ENCODE peak calls at places on chromosomes 4 and X, in ten cellular contexts. Y is central memory CD8-positive, alpha-beta T cell; Q is NCI-H146; T is SK-N-MC; J is foreskin keratinocyte; K is neural progenitor cell; L is NCI-H1930; S is heart left ventricle; A is iPS-NIHi11; X is NCI-H1417 treated with DMSO at 0.1 percent for 48 hours. B is an unnamed sample.

GRCh38 chr4:2045518-2045951 is 13.6 kb upstream of the NAT8L start:
- DNase-seq in X (no peak), Q (no peak), L (no peak), S (no peak), A (no peak), J (no peak), K (no peak), Y (no peak), T (no peak), B (no peak)

GRCh38 chrX:47176101-47176740 is 17.4 kb upstream of the UBA1 start:
- DNase-seq in Y (no peak), X (no peak), Q (no peak), S (peak), J (no peak), L (no peak), A (no peak), T (no peak), K (no peak), B (no peak)

GRCh38 chr4:8741513-8742226 is 130.0 kb downstream of the HMX1 start:
- DNase-seq in S (no peak), X (no peak), Y (no peak), L (no peak), K (no peak), J (no peak), T (no peak), A (no peak), Q (no peak), B (no peak)

GRCh38 chr4:73589261-73589847 is 30.9 kb downstream of the RASSF6 start:
- DNase-seq in Y (no peak), A (no peak), S (no peak), X (no peak), T (no peak), L (peak), K (no peak), Q (peak), J (peak), B (peak)

GRCh38 chrX:102138064-102138463 is 4.2 kb downstream of the TCEAL6 start:
- DNase-seq in L (no peak), Q (no peak), T (no peak), J (no peak), X (no peak), S (no peak), K (no peak), A (no peak), Y (no peak), B (no peak)

GRCh38 chrX:149037301-149037700 is 467.8 kb downstream of the IDS start:
- DNase-seq in J (no peak), S (no peak), A (no peak), Q (no peak), X (no peak), Y (no peak), K (no peak), L (no peak), T (no peak), B (no peak)

GRCh38 chr4:184954482-184954881 is 63.8 kb upstream of the HELT start:
- DNase-seq in A (no peak), J (no peak), S (no peak), X (no peak), T (no peak), L (no peak), Q (no peak), Y (no peak), K (no peak), B (no peak)

GRCh38 chrX:44872319-44872816 is 620 bp upstream of the KDM6A start:
- DNase-seq in K (no peak), J (peak), T (no peak), A (peak), Q (peak), Y (peak), S (no peak), L (no peak), X (no peak), B (no peak)

GRCh38 chr4:2424581-2424980 is 5.8 kb downstream of the CFAP99 start:
- DNase-seq in T (no peak), L (no peak), K (peak), S (no peak), Y (no peak), J (no peak), X (no peak), Q (no peak), A (no peak), B (no peak)

GRCh38 chrX:38985945-38986344 is 184.7 kb downstream of the MID1IP1 start:
- DNase-seq in Y (no peak), A (no peak), T (no peak), X (no peak), K (no peak), S (no peak), J (no peak), Q (no peak), L (no peak), B (no peak)

GRCh38 chr4:138977525-138977924 is 38.1 kb upstream of the NOCT start:
- DNase-seq in T (no peak), K (no peak), J (no peak), X (no peak), Y (no peak), S (no peak), Q (peak), L (no peak), A (no peak), B (peak)

GRCh38 chrX:88586317-88586716 is 160.7 kb upstream of the CPXCR1 start:
- DNase-seq in A (no peak), K (no peak), Y (no peak), T (no peak), Q (no peak), L (no peak), J (no peak), S (no peak), X (no peak), B (no peak)

GRCh38 chr4:138839574-138839973 is 176.0 kb upstream of the NOCT start:
- DNase-seq in Y (no peak), T (no peak), S (no peak), A (no peak), Q (no peak), J (no peak), K (no peak), L (no peak), X (no peak), B (no peak)

GRCh38 chrX:1423215-1423614 is 29.5 kb downstream of the ASMTL start:
- DNase-seq in T (no peak), S (no peak), Q (no peak), L (no peak), X (no peak), J (no peak), A (no peak), K (no peak), Y (no peak), B (no peak)

GRCh38 chrX:87338510-87338909 is 179.1 kb upstream of the KLHL4 start:
- DNase-seq in S (no peak), L (no peak), J (no peak), T (peak), K (peak), Q (no peak), Y (no peak), A (peak), X (peak), B (peak)

GRCh38 chrX:115260330-115260729 is 26.4 kb upstream of the LRCH2 start:
- DNase-seq in T (no peak), J (peak), X (no peak), L (no peak), K (no peak), Y (no peak), A (no peak), Q (no peak), S (no peak), B (no peak)

GRCh38 chr4:1517592-1518411 is 111.6 kb upstream of the NKX1-1 start:
- DNase-seq in S (no peak), Y (no peak), X (no peak), L (no peak), K (no peak), Q (no peak), T (no peak), A (no peak), J (no peak), B (no peak)

GRCh38 chr4:11914406-11914805 is 485.7 kb upstream of the HS3ST1 start:
- DNase-seq in S (no peak), K (peak), Q (no peak), X (no peak), Y (no peak), A (peak), J (no peak), T (no peak), L (no peak), B (peak)

GRCh38 chr4:84952004-84952403 is 14.5 kb downstream of the WDFY3 start:
- DNase-seq in T (no peak), Y (no peak), S (no peak), J (peak), K (no peak), A (no peak), L (no peak), X (no peak), Q (no peak), B (no peak)

GRCh38 chr4:111398906-111399330 is 746.3 kb upstream of the FAM241A start:
- DNase-seq in A (no peak), T (no peak), X (no peak), L (peak), J (no peak), S (peak), Q (no peak), Y (no peak), K (no peak), B (no peak)

GRCh38 chr4:21380861-21381260 is 567.7 kb downstream of the KCNIP4 start:
- DNase-seq in X (no peak), T (no peak), K (peak), Q (no peak), J (no peak), S (no peak), L (no peak), Y (no peak), A (no peak), B (no peak)

GRCh38 chr4:66636321-66636720 is 909.0 kb downstream of the CENPC start:
- DNase-seq in A (no peak), X (no peak), L (no peak), J (no peak), Y (no peak), S (no peak), Q (no peak), K (peak), T (no peak), B (no peak)

GRCh38 chr4:90715242-90715641 is 588.0 kb downstream of the CCSER1 start:
- DNase-seq in T (no peak), A (no peak), K (no peak), S (no peak), X (no peak), Y (no peak), J (no peak), Q (no peak), L (no peak), B (no peak)

GRCh38 chrX:146863566-146863965 is 49.0 kb upstream of the CXorf51A start:
- DNase-seq in K (no peak), Q (no peak), L (no peak), A (no peak), X (no peak), Y (no peak), T (no peak), J (peak), S (no peak), B (peak)

GRCh38 chrX:18899796-18900380 is 84.0 kb downstream of the PHKA2 start:
- DNase-seq in L (no peak), T (peak), S (no peak), X (no peak), J (no peak), A (peak), K (peak), Q (no peak), Y (no peak), B (peak)

GRCh38 chrX:112081781-112082482 is 644 bp downstream of the TRPC5 start:
- DNase-seq in T (no peak), Q (no peak), X (no peak), Y (no peak), L (no peak), J (no peak), A (peak), K (peak), S (no peak), B (peak)

GRCh38 chr4:133389029-133389428 is 239.9 kb downstream of the PCDH10 start:
- DNase-seq in J (no peak), Y (no peak), K (no peak), T (no peak), L (no peak), S (no peak), X (no peak), Q (no peak), A (no peak), B (no peak)

GRCh38 chr4:141933978-141934377 is 297.6 kb downstream of the IL15 start:
- DNase-seq in K (no peak), T (no peak), L (no peak), S (no peak), Q (no peak), X (no peak), Y (no peak), A (no peak), J (peak), B (no peak)

GRCh38 chrX:15376956-15377355 is 7.3 kb downstream of the VEGFD start:
- DNase-seq in K (no peak), L (no peak), A (no peak), T (no peak), Y (no peak), Q (no peak), S (no peak), X (no peak), J (no peak), B (no peak)

B was measured in mesendoderm.